ENCODE peak calls at places on chromosomes 4 and X, in seven cellular contexts. A is tibial nerve, Z is SK-N-SH, F is fibroblast of pulmonary artery, J is psoas muscle, T is dorsolateral prefrontal cortex, R is lung. B is an unnamed sample.

GRCh38 chrX:18983711-18984380 is at the start of gene PHKA2:
- DNase-seq in T (peak), R (peak), F (peak), A (peak), J (peak), Z (peak), B (no peak)

GRCh38 chr4:111934294-111934693 is 211.0 kb upstream of the FAM241A start:
- DNase-seq in J (no peak), F (no peak), Z (no peak), A (no peak), T (no peak), R (no peak), B (no peak)

GRCh38 chr4:20444599-20445337 is 193.1 kb downstream of the SLIT2 start:
- DNase-seq in T (no peak), R (no peak), J (no peak), Z (peak), F (peak), A (no peak), B (no peak)

GRCh38 chr4:90184560-90184959 is 57.4 kb downstream of the CCSER1 start:
- DNase-seq in T (no peak), J (no peak), A (no peak), F (no peak), R (no peak), Z (no peak), B (no peak)

GRCh38 chr4:145920205-145920604 is 18.4 kb downstream of the ZNF827 start:
- DNase-seq in R (no peak), F (peak), J (no peak), Z (no peak), T (no peak), A (no peak), B (no peak)

GRCh38 chr4:5114911-5115310 is 63.6 kb downstream of the STK32B start:
- DNase-seq in A (no peak), J (no peak), F (no peak), Z (no peak), R (no peak), T (no peak), B (no peak)

GRCh38 chr4:186725422-186726149 is 1.9 kb upstream of the FAT1 start:
- DNase-seq in T (peak), R (peak), J (peak), Z (peak), A (peak), F (peak), B (no peak)

GRCh38 chr4:30600246-30600645 is 119.9 kb upstream of the PCDH7 start:
- DNase-seq in T (no peak), A (no peak), Z (no peak), R (no peak), J (no peak), F (peak), B (no peak)

GRCh38 chr4:152189451-152190179 is 346.3 kb downstream of the FBXW7 start:
- DNase-seq in T (no peak), Z (no peak), F (no peak), J (no peak), R (no peak), A (no peak), B (peak)

GRCh38 chr4:101421393-101421792 is 74.1 kb upstream of the PPP3CA start:
- DNase-seq in F (no peak), J (no peak), R (no peak), Z (no peak), A (no peak), T (no peak), B (no peak)

GRCh38 chrX:107825698-107826285 is at the start of gene MID2:
- DNase-seq in A (peak), F (peak), T (peak), J (peak), Z (peak), R (peak), B (peak)

GRCh38 chr4:108030332-108030731 is 40.6 kb downstream of the HADH start:
- DNase-seq in F (peak), R (no peak), Z (peak), A (peak), T (no peak), J (no peak), B (peak)

GRCh38 chrX:26649534-26649933 is 433.6 kb downstream of the MAGEB5 start:
- DNase-seq in Z (peak), R (no peak), J (no peak), T (no peak), F (peak), A (no peak), B (peak)

GRCh38 chrX:153922286-153922573 is 3.8 kb downstream of the ARHGAP4 start:
- DNase-seq in T (no peak), J (no peak), Z (no peak), R (no peak), A (no peak), F (no peak), B (no peak)

GRCh38 chrX:112642349-112642748 is 37.4 kb downstream of the LHFPL1 start:
- DNase-seq in J (no peak), A (peak), F (peak), R (peak), Z (peak), T (no peak), B (peak)

GRCh38 chr4:173242466-173243250 is 74.0 kb downstream of the GALNT7 start:
- DNase-seq in R (no peak), A (no peak), J (no peak), T (no peak), F (no peak), Z (no peak), B (no peak)

GRCh38 chr4:10107111-10108091 is 9.2 kb downstream of the WDR1 start:
- DNase-seq in Z (no peak), T (peak), F (no peak), A (no peak), J (no peak), R (no peak), B (no peak)

GRCh38 chrX:104253567-104254441 is 929 bp downstream of the ESX1 start:
- DNase-seq in F (no peak), T (no peak), A (no peak), R (no peak), J (no peak), Z (peak), B (no peak)
- TF ChIP-seq CTCF in F (no peak), T (no peak), A (no peak), R (no peak), J (no peak), Z (no peak), B (no peak)

DNA sequence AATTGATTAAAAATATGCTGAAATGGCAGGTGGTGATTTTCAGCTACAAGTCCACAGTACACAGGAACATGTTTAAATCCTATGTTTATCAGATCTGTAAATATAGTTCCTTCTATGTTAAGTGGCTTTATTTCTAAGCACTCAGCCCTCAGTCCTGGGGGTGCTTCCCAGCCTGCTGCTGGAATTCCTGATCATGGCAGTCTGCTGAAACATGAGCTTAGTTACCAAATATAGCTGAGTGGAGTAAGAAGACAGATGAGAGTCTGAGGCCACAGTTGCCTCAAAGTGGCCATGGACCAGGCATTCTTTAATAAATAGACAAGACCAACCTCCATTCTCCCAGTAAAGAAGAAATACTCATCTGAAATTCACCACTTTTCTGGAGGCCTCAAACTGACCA is 17.1 kb upstream of the DDX60 start:
- DNase-seq in R (no peak), A (no peak), Z (no peak), F (peak), T (no peak), J (no peak), B (no peak)
- H3K4me3 ChIP-seq in R (no peak), A (no peak), Z (no peak), F (no peak), T (no peak), J (no peak), B (no peak)

GRCh38 chrX:136170109-136170800 is 22.9 kb downstream of the FHL1 start:
- DNase-seq in T (no peak), Z (no peak), A (no peak), F (peak), R (no peak), J (no peak), B (no peak)
- TF ChIP-seq CTCF in T (peak), Z (peak), A (no peak), F (peak), R (no peak), J (peak), B (no peak)

GRCh38 chr4:8871417-8872401 is at the start of gene HMX1:
- DNase-seq in T (no peak), J (peak), Z (peak), A (no peak), F (no peak), R (no peak), B (no peak)

GRCh38 chr4:8870647-8871416 is 807 bp downstream of the HMX1 start:
- DNase-seq in A (no peak), R (no peak), Z (peak), T (no peak), J (no peak), F (no peak), B (no peak)

GRCh38 chr4:8874003-8874895 is 2.6 kb upstream of the HMX1 start:
- DNase-seq in F (no peak), R (no peak), T (no peak), J (no peak), Z (no peak), A (no peak), B (no peak)

GRCh38 chr4:8874896-8875680 is 3.4 kb upstream of the HMX1 start:
- DNase-seq in T (no peak), R (no peak), Z (no peak), F (no peak), A (no peak), J (no peak), B (no peak)

GRCh38 chr4:8872402-8873291 is 1.0 kb upstream of the HMX1 start:
- DNase-seq in A (no peak), Z (peak), F (no peak), T (no peak), R (no peak), J (no peak), B (no peak)
- H3K4me3 ChIP-seq in A (no peak), Z (no peak), F (no peak), T (no peak), R (no peak), J (peak), B (no peak)

GRCh38 chr4:2907706-2908293 is 55.4 kb downstream of the NOP14 start:
- DNase-seq in T (no peak), J (no peak), Z (no peak), A (no peak), R (no peak), F (no peak), B (no peak)

GRCh38 chr4:2908686-2909085 is 54.5 kb downstream of the NOP14 start:
- DNase-seq in A (no peak), J (no peak), R (no peak), F (no peak), T (no peak), Z (no peak), B (no peak)

GRCh38 chr4:2909583-2909982 is 53.6 kb downstream of the NOP14 start:
- DNase-seq in T (no peak), F (no peak), R (no peak), Z (no peak), A (no peak), J (no peak), B (no peak)

GRCh38 chr4:2911868-2912267 is 51.3 kb downstream of the NOP14 start:
- DNase-seq in T (no peak), A (no peak), Z (no peak), F (no peak), J (no peak), R (no peak), B (no peak)

DNA sequence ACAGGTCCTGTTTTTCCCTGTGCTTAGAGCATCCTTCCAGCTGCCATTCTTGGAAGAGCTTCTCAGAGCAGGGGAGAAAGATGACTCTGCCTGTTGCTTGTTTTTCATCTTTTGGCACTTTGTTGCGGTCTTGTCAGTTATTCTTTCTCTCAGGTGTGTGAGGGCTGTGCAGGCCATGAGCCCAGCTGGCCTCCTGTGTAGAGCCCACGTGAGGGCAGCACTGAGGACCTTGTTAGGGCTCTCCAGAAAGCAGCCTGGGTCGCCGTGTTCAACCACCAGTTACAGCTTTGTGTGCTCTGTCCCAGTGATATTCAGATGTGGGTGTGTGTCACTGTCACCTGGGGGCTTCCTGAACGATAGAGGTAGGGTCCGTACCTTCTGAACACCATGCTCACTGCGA is 52.8 kb downstream of the NOP14 start:
- DNase-seq in T (no peak), F (no peak), R (no peak), A (no peak), J (no peak), Z (no peak), B (no peak)
- TF ChIP-seq CTCF in T (no peak), F (peak), R (no peak), A (no peak), J (no peak), Z (no peak), B (no peak)

GRCh38 chr4:56874166-56874565 is 33.5 kb upstream of the REST start:
- DNase-seq in Z (no peak), A (no peak), R (no peak), J (no peak), F (no peak), T (no peak), B (no peak)
- H3K4me3 ChIP-seq in Z (no peak), A (no peak), R (no peak), J (no peak), F (no peak), T (no peak), B (no peak)

GRCh38 chrX:133179500-133179899 is 38.7 kb downstream of the TFDP3 start:
- DNase-seq in J (no peak), R (no peak), T (no peak), Z (no peak), A (no peak), F (no peak), B (no peak)
- TF ChIP-seq CTCF in J (no peak), R (no peak), T (no peak), Z (no peak), A (no peak), F (no peak), B (no peak)

DNA sequence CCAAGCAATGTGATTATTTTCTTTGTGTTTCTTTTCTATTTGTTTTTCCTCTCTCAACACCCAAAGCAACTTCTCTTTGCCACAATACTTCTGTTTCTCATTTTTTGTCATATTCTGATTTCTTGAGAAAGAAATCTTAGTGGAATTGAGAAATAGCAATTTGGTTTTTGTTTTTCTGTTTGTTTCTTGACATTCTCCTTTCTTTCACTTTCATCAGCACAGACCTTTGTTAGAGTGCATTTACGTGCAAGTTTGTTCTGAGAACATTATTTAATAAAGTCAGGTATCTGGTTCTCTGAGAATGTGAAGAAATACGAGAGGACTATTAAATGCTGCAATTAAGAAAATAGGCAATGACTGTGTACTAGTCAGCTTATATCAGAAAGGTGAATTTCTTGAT is 608.1 kb upstream of the AADAT start:
- DNase-seq in F (no peak), A (no peak), T (no peak), Z (no peak), J (no peak), R (no peak), B (peak)
- H3K4me3 ChIP-seq in F (no peak), A (no peak), T (no peak), Z (no peak), J (no peak), R (no peak), B (peak)

GRCh38 chrX:64642482-64642881 is 247.2 kb upstream of the MTMR8 start:
- DNase-seq in J (no peak), T (no peak), R (no peak), Z (peak), F (no peak), A (no peak), B (peak)
- TF ChIP-seq CTCF in J (no peak), T (no peak), R (no peak), Z (no peak), F (no peak), A (no peak), B (peak)

DNA sequence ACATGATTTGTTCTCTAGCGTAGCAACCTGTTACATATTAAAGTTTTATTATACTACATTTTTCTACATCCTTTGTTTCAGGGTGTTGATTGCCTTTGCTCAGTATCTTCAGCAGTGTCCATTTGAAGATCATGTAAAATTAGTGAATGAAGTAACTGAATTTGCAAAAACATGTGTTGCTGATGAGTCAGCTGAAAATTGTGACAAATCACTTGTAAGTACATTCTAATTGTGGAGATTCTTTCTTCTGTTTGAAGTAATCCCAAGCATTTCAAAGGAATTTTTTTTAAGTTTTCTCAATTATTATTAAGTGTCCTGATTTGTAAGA is 2.4 kb downstream of the ALB start:
- DNase-seq in F (no peak), T (no peak), R (no peak), Z (no peak), A (no peak), J (no peak), B (no peak)
- H3K4me3 ChIP-seq in F (no peak), T (no peak), R (no peak), Z (no peak), A (no peak), J (no peak), B (no peak)